ENCODE peak calls at places on chromosomes 2 and 18, in seven cellular contexts. F, K, U, H, V, Y and N are unnamed samples.

GRCh38 chr2:221753401-221753800 is 181.3 kb upstream of the EPHA4 start:
- DNase-seq in F (no peak), K (no peak), U (no peak), H (no peak), V (no peak), Y (no peak), N (no peak)

GRCh38 chr2:113167115-113167932 is 6.4 kb upstream of the PSD4 start:
- DNase-seq in F (peak; percentile 31), K (no peak), U (no peak), H (peak; percentile 82), V (peak; percentile 93), Y (no peak), N (peak; percentile 79)

GRCh38 chr2:44553456-44553855 is 191.7 kb downstream of the CAMKMT start:
- DNase-seq in F (no peak), K (no peak), U (no peak), H (no peak), V (no peak), Y (no peak), N (no peak)

GRCh38 chr18:56869189-56869777 is 218.1 kb downstream of the WDR7 start:
- DNase-seq in F (no peak), K (peak; percentile 66), U (no peak), H (no peak), V (peak; percentile 32), Y (peak; percentile 11), N (no peak)

GRCh38 chr2:45497355-45497754 is 113.7 kb downstream of the SRBD1 start:
- DNase-seq in F (no peak), K (no peak), U (no peak), H (no peak), V (no peak), Y (peak; percentile 19), N (no peak)

GRCh38 chr2:239693761-239694415 is 293.1 kb upstream of the HDAC4 start:
- DNase-seq in F (no peak), K (no peak), U (no peak), H (no peak), V (no peak), Y (no peak), N (no peak)

GRCh38 chr2:58138631-58139030 is 92.0 kb downstream of the VRK2 start:
- DNase-seq in F (no peak), K (no peak), U (no peak), H (no peak), V (no peak), Y (no peak), N (no peak)

GRCh38 chr2:118854507-118855300 is 7.3 kb upstream of the EN1 start:
- DNase-seq in F (peak; percentile 66), K (no peak), U (no peak), H (no peak), V (no peak), Y (no peak), N (no peak)

GRCh38 chr2:111919794-111920608 is 21.6 kb downstream of the MERTK start:
- DNase-seq in F (no peak), K (no peak), U (peak; percentile 74), H (peak; percentile 81), V (peak; percentile 94), Y (no peak), N (peak; percentile 94)

GRCh38 chr2:224946911-224947310 is 95.4 kb downstream of the DOCK10 start:
- DNase-seq in F (no peak), K (no peak), U (no peak), H (no peak), V (no peak), Y (no peak), N (no peak)

GRCh38 chr18:57951110-57951796 is 92.8 kb upstream of the NEDD4L start:
- DNase-seq in F (no peak), K (no peak), U (no peak), H (no peak), V (peak; percentile 20), Y (no peak), N (no peak)

GRCh38 chr18:37419866-37420265 is 145.7 kb downstream of the CELF4 start:
- DNase-seq in F (no peak), K (no peak), U (no peak), H (no peak), V (no peak), Y (no peak), N (no peak)

GRCh38 chr2:101418704-101419663 is 31.7 kb upstream of the CREG2 start:
- DNase-seq in F (peak; percentile 53), K (peak; percentile 70), U (peak; percentile 73), H (peak; percentile 44), V (peak; percentile 71), Y (no peak), N (peak; percentile 68)

GRCh38 chr2:221096651-221097567 is 475.2 kb downstream of the EPHA4 start:
- DNase-seq in F (no peak), K (no peak), U (no peak), H (no peak), V (no peak), Y (no peak), N (no peak)

GRCh38 chr2:46459694-46460093 is 19.7 kb upstream of the TMEM247 start:
- DNase-seq in F (no peak), K (no peak), U (no peak), H (no peak), V (no peak), Y (no peak), N (no peak)

GRCh38 chr18:26780520-26781325 is 84.8 kb downstream of the AQP4 start:
- DNase-seq in F (no peak), K (no peak), U (no peak), H (no peak), V (no peak), Y (no peak), N (no peak)

GRCh38 chr18:5294618-5295230 is 802 bp downstream of the ZBTB14 start:
- DNase-seq in F (peak; percentile 67), K (peak; percentile 44), U (peak; percentile 78), H (peak; percentile 56), V (peak; percentile 27), Y (no peak), N (peak; percentile 56)

GRCh38 chr18:13147146-13147545 is 71.4 kb upstream of the LDLRAD4 start:
- DNase-seq in F (no peak), K (no peak), U (no peak), H (no peak), V (peak; percentile 47), Y (no peak), N (no peak)

GRCh38 chr2:196144513-196145126 is 26.8 kb downstream of the STK17B start:
- DNase-seq in F (no peak), K (no peak), U (no peak), H (no peak), V (no peak), Y (no peak), N (no peak)

GRCh38 chr2:197862556-197862955 is 58.2 kb downstream of the PLCL1 start:
- DNase-seq in F (no peak), K (no peak), U (no peak), H (no peak), V (no peak), Y (no peak), N (no peak)

GRCh38 chr18:9827856-9828793 is 57.6 kb upstream of the TXNDC2 start:
- DNase-seq in F (no peak), K (peak; percentile 94), U (peak; percentile 81), H (peak; percentile 61), V (no peak), Y (no peak), N (peak; percentile 56)

GRCh38 chr2:212926948-212927347 is 224.5 kb downstream of the IKZF2 start:
- DNase-seq in F (no peak), K (no peak), U (no peak), H (no peak), V (no peak), Y (no peak), N (no peak)
- TF ChIP-seq EP300 in F (no peak), K (no peak), U (no peak), H (no peak), V (no peak), Y (no peak), N (no peak)

GRCh38 chr2:226782092-226782713 is 17.4 kb downstream of the IRS1 start:
- DNase-seq in F (no peak), K (no peak), U (no peak), H (no peak), V (no peak), Y (no peak), N (no peak)
- H3K4me3 ChIP-seq in F (no peak overlapping the region), K (no peak overlapping the region), U (no peak overlapping the region), H (no peak overlapping the region), V (no peak overlapping the region), Y (no peak overlapping the region), N (no peak overlapping the region)

DNA sequence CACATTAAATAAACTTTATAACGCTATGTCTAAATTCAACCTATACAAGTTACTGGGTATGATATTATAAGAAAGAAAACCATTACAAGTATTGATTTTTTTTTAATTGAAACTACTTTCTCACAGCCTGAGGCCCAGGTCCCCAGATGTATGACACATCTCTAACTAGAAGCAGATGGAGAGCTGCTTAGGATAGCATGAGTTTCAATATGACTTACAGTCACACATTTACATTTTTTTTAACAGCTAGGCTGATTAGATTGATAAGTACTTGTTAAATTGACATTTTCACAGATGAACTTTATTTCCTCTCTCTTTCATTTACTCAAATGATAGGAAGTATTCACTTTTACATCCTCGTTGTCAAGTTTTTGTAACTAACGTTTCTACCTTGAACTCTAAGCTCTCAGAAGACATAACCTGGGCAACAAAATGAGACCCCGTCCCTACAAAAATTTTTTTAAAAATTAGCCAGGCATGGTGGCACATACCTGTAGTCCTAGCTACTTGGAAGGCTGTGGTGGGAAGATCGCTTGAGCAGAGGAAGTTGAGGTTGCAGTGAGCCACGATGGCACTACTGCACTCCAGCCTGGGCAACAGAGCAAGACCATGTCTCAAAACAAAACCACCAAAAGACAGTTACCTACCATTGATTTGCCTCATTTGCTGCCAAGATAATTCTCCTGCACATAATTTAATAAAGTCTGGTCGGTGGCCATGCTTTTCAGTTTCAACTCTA is 52.4 kb downstream of the STK39 start:
- DNase-seq in F (no peak), K (no peak), U (no peak), H (no peak), V (no peak), Y (peak; percentile 28), N (no peak)
- H3K4me1 ChIP-seq in F (peaks cover 10% of the 10 kb centered on the region), K (peaks cover 31% of the 10 kb centered on the region), U (no peaks in the 10 kb centered on the region), H (peaks cover 54% of the 10 kb centered on the region), V (peaks cover 96% of the 10 kb centered on the region), Y (peaks cover 12% of the 10 kb centered on the region), N (peaks cover 91% of the 10 kb centered on the region)

GRCh38 chr2:29106980-29107388 is 8.2 kb upstream of the CLIP4 start:
- DNase-seq in F (no peak), K (no peak), U (no peak), H (no peak), V (peak; percentile 30), Y (no peak), N (no peak)
- TF ChIP-seq EP300 in F (no peak), K (no peak), U (no peak), H (no peak), V (no peak), Y (no peak), N (no peak)